ENCODE peak calls at places on chromosome 15, in five cellular contexts. J is choroid plexus epithelial cell, T is lung, D is left cardiac atrium, P is ovary. S is an unnamed sample.

GRCh38 chr15:69474846-69475455 is 22.3 kb downstream of the RPLP1 start:
- DNase-seq in P (no peak), T (no peak), J (no peak), D (no peak), S (no peak)

GRCh38 chr15:80265021-80265420 is 13.0 kb upstream of the CTXND1 start:
- DNase-seq in P (no peak), J (no peak), D (no peak), T (no peak), S (no peak)

GRCh38 chr15:32952901-32953889 is 235.4 kb downstream of the GREM1 start:
- DNase-seq in D (no peak), P (no peak), T (no peak), J (peak; percentile 55), S (peak; percentile 4)

GRCh38 chr15:45402162-45402954 is 24.0 kb upstream of the GATM start:
- DNase-seq in D (peak; percentile 97), P (peak; percentile 97), J (peak; percentile 99), T (peak; percentile 98), S (peak; percentile 98)

GRCh38 chr15:59165726-59166125 is 40.9 kb upstream of the LDHAL6B start:
- DNase-seq in D (no peak), P (no peak), J (peak; percentile 57), T (no peak), S (peak; percentile 6)

GRCh38 chr15:52255008-52255407 is 40.6 kb downstream of the MYO5C start:
- DNase-seq in J (peak; percentile 64), P (no peak), T (no peak), D (no peak), S (no peak)

GRCh38 chr15:76150508-76150907 is 90.7 kb downstream of the TMEM266 start:
- DNase-seq in J (no peak), P (no peak), T (no peak), D (peak; percentile 57), S (no peak)

GRCh38 chr15:51982770-51983103 is 11.2 kb upstream of the LEO1 start:
- DNase-seq in P (no peak), D (no peak), J (no peak), T (no peak), S (no peak)

GRCh38 chr15:39530446-39531342 is 50.2 kb upstream of the THBS1 start:
- DNase-seq in D (no peak), T (no peak), P (no peak), J (peak; percentile 61), S (no peak)

GRCh38 chr15:88658972-88659931 is 20.4 kb downstream of the ISG20 start:
- DNase-seq in J (no peak), P (no peak), D (peak; percentile 56), T (peak; percentile 27), S (no peak)

GRCh38 chr15:58521293-58521991 is 89.7 kb downstream of the LIPC start:
- DNase-seq in T (peak; percentile 65), D (peak; percentile 57), P (peak; percentile 35), J (peak; percentile 78), S (no peak)

GRCh38 chr15:66795851-66796250 is 93.8 kb downstream of the SMAD6 start:
- DNase-seq in P (no peak), D (no peak), J (no peak), T (no peak), S (no peak)

GRCh38 chr15:80527961-80528360 is 123.8 kb downstream of the ARNT2 start:
- DNase-seq in T (no peak), J (no peak), P (no peak), D (no peak), S (no peak)

GRCh38 chr15:48017747-48018146 is 103.0 kb upstream of the SLC24A5 start:
- DNase-seq in T (no peak), J (no peak), D (no peak), P (no peak), S (no peak)

GRCh38 chr15:80411788-80412288 is 7.7 kb downstream of the ARNT2 start:
- DNase-seq in T (no peak), P (no peak), J (no peak), D (no peak), S (no peak)

GRCh38 chr15:57085267-57085666 is 166.8 kb downstream of the TCF12 start:
- DNase-seq in D (no peak), P (no peak), J (no peak), T (no peak), S (no peak)

GRCh38 chr15:38127306-38127731 is 125.3 kb upstream of the SPRED1 start:
- DNase-seq in D (no peak), J (no peak), T (no peak), P (no peak), S (no peak)

S was measured in COR-L47.